ENCODE peak calls at places on chromosomes 7 and 10, in nine cellular contexts. One of them, this sample, is unnamed.

GRCh38 chr7:158804335-158804734 is 25.0 kb downstream of the ESYT2 start:
- DNase-seq in cardiac muscle cell: no peak
- DNase-seq in CD4-positive, alpha-beta T cell: no peak
- DNase-seq in transverse colon: no peak
- DNase-seq in body of pancreas: no peak
- DNase-seq in Peyer's patch: no peak
- DNase-seq in aorta: no peak
- DNase-seq in Panc1: no peak
- DNase-seq in hepatocyte: no peak
- DNase-seq in this sample: no peak

GRCh38 chr7:133331861-133332260 is 79.0 kb downstream of the EXOC4 start:
- DNase-seq in transverse colon: no peak
- DNase-seq in aorta: no peak
- DNase-seq in Panc1: no peak
- DNase-seq in body of pancreas: no peak
- DNase-seq in CD4-positive, alpha-beta T cell: no peak
- DNase-seq in Peyer's patch: no peak
- DNase-seq in hepatocyte: no peak
- DNase-seq in cardiac muscle cell: peak
- DNase-seq in this sample: no peak

GRCh38 chr7:11776083-11776482 is 55.9 kb downstream of the THSD7A start:
- DNase-seq in Panc1: no peak
- DNase-seq in hepatocyte: no peak
- DNase-seq in cardiac muscle cell: no peak
- DNase-seq in aorta: no peak
- DNase-seq in body of pancreas: no peak
- DNase-seq in CD4-positive, alpha-beta T cell: no peak
- DNase-seq in Peyer's patch: no peak
- DNase-seq in transverse colon: no peak
- DNase-seq in this sample: no peak

GRCh38 chr7:111867348-111867931 is 305.1 kb upstream of the IMMP2L start:
- DNase-seq in Peyer's patch: no peak
- DNase-seq in transverse colon: no peak
- DNase-seq in Panc1: no peak
- DNase-seq in body of pancreas: no peak
- DNase-seq in hepatocyte: no peak
- DNase-seq in aorta: no peak
- DNase-seq in cardiac muscle cell: peak
- DNase-seq in CD4-positive, alpha-beta T cell: no peak
- DNase-seq in this sample: peak

GRCh38 chr10:17029581-17030271 is 99.9 kb downstream of the CUBN start:
- DNase-seq in body of pancreas: peak
- DNase-seq in transverse colon: peak
- DNase-seq in Panc1: no peak
- DNase-seq in Peyer's patch: peak
- DNase-seq in hepatocyte: peak
- DNase-seq in CD4-positive, alpha-beta T cell: peak
- DNase-seq in cardiac muscle cell: peak
- DNase-seq in aorta: peak
- DNase-seq in this sample: no peak

GRCh38 chr10:97705006-97705670 is 8.4 kb upstream of the MARVELD1 start:
- DNase-seq in Peyer's patch: no peak
- DNase-seq in hepatocyte: no peak
- DNase-seq in transverse colon: no peak
- DNase-seq in aorta: no peak
- DNase-seq in CD4-positive, alpha-beta T cell: no peak
- DNase-seq in body of pancreas: no peak
- DNase-seq in Panc1: no peak
- DNase-seq in cardiac muscle cell: no peak
- DNase-seq in this sample: no peak

GRCh38 chr7:92808635-92809034 is 27.7 kb downstream of the CDK6 start:
- DNase-seq in CD4-positive, alpha-beta T cell: no peak
- DNase-seq in transverse colon: no peak
- DNase-seq in body of pancreas: no peak
- DNase-seq in cardiac muscle cell: no peak
- DNase-seq in Peyer's patch: no peak
- DNase-seq in Panc1: no peak
- DNase-seq in hepatocyte: no peak
- DNase-seq in aorta: no peak
- DNase-seq in this sample: no peak

GRCh38 chr10:114166053-114166452 is 8.0 kb downstream of the CCDC186 start:
- DNase-seq in Panc1: no peak
- DNase-seq in Peyer's patch: no peak
- DNase-seq in aorta: no peak
- DNase-seq in body of pancreas: peak
- DNase-seq in cardiac muscle cell: peak
- DNase-seq in transverse colon: no peak
- DNase-seq in CD4-positive, alpha-beta T cell: no peak
- DNase-seq in hepatocyte: no peak
- DNase-seq in this sample: no peak

GRCh38 chr10:299969-300368 is 164.7 kb downstream of the ZMYND11 start:
- DNase-seq in transverse colon: no peak
- DNase-seq in cardiac muscle cell: no peak
- DNase-seq in body of pancreas: no peak
- DNase-seq in hepatocyte: no peak
- DNase-seq in Panc1: no peak
- DNase-seq in aorta: no peak
- DNase-seq in Peyer's patch: no peak
- DNase-seq in CD4-positive, alpha-beta T cell: no peak
- DNase-seq in this sample: no peak

GRCh38 chr7:102834466-102834865 is 78.3 kb upstream of the LRRC17 start:
- DNase-seq in Peyer's patch: no peak
- DNase-seq in body of pancreas: no peak
- DNase-seq in hepatocyte: no peak
- DNase-seq in cardiac muscle cell: no peak
- DNase-seq in Panc1: no peak
- DNase-seq in aorta: no peak
- DNase-seq in transverse colon: no peak
- DNase-seq in CD4-positive, alpha-beta T cell: no peak
- DNase-seq in this sample: no peak

GRCh38 chr10:129627442-129627841 is 160.4 kb downstream of the MGMT start:
- DNase-seq in CD4-positive, alpha-beta T cell: no peak
- DNase-seq in aorta: no peak
- DNase-seq in hepatocyte: no peak
- DNase-seq in Peyer's patch: no peak
- DNase-seq in cardiac muscle cell: no peak
- DNase-seq in transverse colon: no peak
- DNase-seq in body of pancreas: no peak
- DNase-seq in Panc1: no peak
- DNase-seq in this sample: no peak

GRCh38 chr7:151736403-151736909 is 140.5 kb downstream of the PRKAG2 start:
- DNase-seq in aorta: peak
- DNase-seq in transverse colon: peak
- DNase-seq in hepatocyte: peak
- DNase-seq in Peyer's patch: peak
- DNase-seq in CD4-positive, alpha-beta T cell: no peak
- DNase-seq in Panc1: peak
- DNase-seq in cardiac muscle cell: peak
- DNase-seq in body of pancreas: peak
- DNase-seq in this sample: peak

GRCh38 chr7:128374041-128374440 is 12.6 kb upstream of the PRRT4 start:
- DNase-seq in Panc1: no peak
- DNase-seq in cardiac muscle cell: no peak
- DNase-seq in aorta: no peak
- DNase-seq in transverse colon: no peak
- DNase-seq in CD4-positive, alpha-beta T cell: no peak
- DNase-seq in hepatocyte: no peak
- DNase-seq in Peyer's patch: no peak
- DNase-seq in body of pancreas: no peak
- DNase-seq in this sample: no peak

GRCh38 chr7:44962483-44963251 is 16.1 kb downstream of the MYO1G start:
- DNase-seq in body of pancreas: no peak
- DNase-seq in Peyer's patch: no peak
- DNase-seq in hepatocyte: peak
- DNase-seq in Panc1: no peak
- DNase-seq in transverse colon: no peak
- DNase-seq in aorta: peak
- DNase-seq in cardiac muscle cell: peak
- DNase-seq in CD4-positive, alpha-beta T cell: no peak
- DNase-seq in this sample: no peak

GRCh38 chr7:103668538-103668937 is 222.5 kb upstream of the SLC26A5 start:
- DNase-seq in transverse colon: no peak
- DNase-seq in cardiac muscle cell: no peak
- DNase-seq in Peyer's patch: no peak
- DNase-seq in aorta: no peak
- DNase-seq in hepatocyte: no peak
- DNase-seq in CD4-positive, alpha-beta T cell: no peak
- DNase-seq in body of pancreas: no peak
- DNase-seq in Panc1: no peak
- DNase-seq in this sample: no peak

GRCh38 chr7:46680147-46680546 is 759.1 kb upstream of the IGFBP3 start:
- DNase-seq in aorta: no peak
- DNase-seq in Panc1: no peak
- DNase-seq in transverse colon: no peak
- DNase-seq in cardiac muscle cell: no peak
- DNase-seq in body of pancreas: no peak
- DNase-seq in CD4-positive, alpha-beta T cell: no peak
- DNase-seq in hepatocyte: no peak
- DNase-seq in Peyer's patch: no peak
- DNase-seq in this sample: no peak
- H3K27ac ChIP-seq in aorta: no peak
- H3K27ac ChIP-seq in Panc1: no peak
- H3K27ac ChIP-seq in transverse colon: no peak
- H3K27ac ChIP-seq in cardiac muscle cell: no peak
- H3K27ac ChIP-seq in body of pancreas: no peak
- H3K27ac ChIP-seq in CD4-positive, alpha-beta T cell: no peak
- H3K27ac ChIP-seq in hepatocyte: no peak
- H3K27ac ChIP-seq in Peyer's patch: no peak
- H3K27ac ChIP-seq in this sample: no peak

DNA sequence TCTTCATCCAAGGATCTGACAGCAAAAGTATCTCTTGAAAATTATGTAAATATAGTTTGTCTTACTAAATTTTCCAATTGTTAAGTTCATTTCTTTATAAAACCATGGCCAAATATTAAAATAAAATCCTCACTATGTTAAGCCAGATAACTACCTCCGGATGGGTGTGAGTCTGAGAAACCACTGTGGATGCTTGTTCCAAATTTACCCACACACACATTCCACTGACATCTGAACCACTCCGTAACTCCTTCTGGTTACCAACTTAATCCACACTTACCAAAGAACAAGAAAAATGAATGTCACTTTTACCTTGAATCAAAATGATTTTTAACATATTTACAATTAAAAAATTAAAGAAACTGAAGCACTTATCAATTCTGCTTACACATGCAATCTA is 19.7 kb downstream of the CYTH3 start:
- DNase-seq in body of pancreas: no peak
- DNase-seq in transverse colon: no peak
- DNase-seq in hepatocyte: no peak
- DNase-seq in cardiac muscle cell: peak
- DNase-seq in Peyer's patch: no peak
- DNase-seq in CD4-positive, alpha-beta T cell: no peak
- DNase-seq in Panc1: no peak
- DNase-seq in aorta: no peak
- DNase-seq in this sample: no peak
- H3K27ac ChIP-seq in body of pancreas: no peak
- H3K27ac ChIP-seq in transverse colon: peak
- H3K27ac ChIP-seq in hepatocyte: no peak
- H3K27ac ChIP-seq in cardiac muscle cell: no peak
- H3K27ac ChIP-seq in Peyer's patch: no peak
- H3K27ac ChIP-seq in CD4-positive, alpha-beta T cell: no peak
- H3K27ac ChIP-seq in Panc1: no peak
- H3K27ac ChIP-seq in aorta: no peak
- H3K27ac ChIP-seq in this sample: no peak

GRCh38 chr7:10474048-10474447 is 499.6 kb upstream of the PHF14 start:
- DNase-seq in aorta: no peak
- DNase-seq in Panc1: no peak
- DNase-seq in transverse colon: no peak
- DNase-seq in hepatocyte: no peak
- DNase-seq in CD4-positive, alpha-beta T cell: no peak
- DNase-seq in cardiac muscle cell: no peak
- DNase-seq in body of pancreas: no peak
- DNase-seq in Peyer's patch: no peak
- DNase-seq in this sample: no peak
- H3K27ac ChIP-seq in aorta: no peak
- H3K27ac ChIP-seq in Panc1: no peak
- H3K27ac ChIP-seq in transverse colon: no peak
- H3K27ac ChIP-seq in hepatocyte: no peak
- H3K27ac ChIP-seq in CD4-positive, alpha-beta T cell: no peak
- H3K27ac ChIP-seq in cardiac muscle cell: no peak
- H3K27ac ChIP-seq in body of pancreas: no peak
- H3K27ac ChIP-seq in Peyer's patch: no peak
- H3K27ac ChIP-seq in this sample: no peak

DNA sequence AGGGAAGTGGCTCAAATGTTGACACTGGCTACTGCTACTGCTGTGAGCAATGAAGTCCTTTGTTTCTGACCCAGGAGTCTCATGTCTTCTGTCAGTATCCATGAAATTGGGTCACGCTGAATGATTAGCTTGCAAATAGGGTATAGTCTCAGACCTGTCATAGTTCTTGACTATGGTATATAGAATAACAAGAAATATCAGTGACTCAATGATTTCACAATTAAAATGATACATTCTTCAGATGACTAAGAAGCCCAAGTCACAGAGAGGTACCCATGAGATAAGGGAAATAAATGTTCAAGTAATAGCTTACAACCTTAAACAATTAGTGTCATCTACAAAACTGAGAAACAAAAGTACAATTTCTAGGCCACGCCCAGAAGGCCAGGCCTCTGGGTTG is 89.3 kb downstream of the LYZL2 start:
- DNase-seq in Peyer's patch: no peak
- DNase-seq in body of pancreas: no peak
- DNase-seq in CD4-positive, alpha-beta T cell: no peak
- DNase-seq in hepatocyte: no peak
- DNase-seq in aorta: no peak
- DNase-seq in Panc1: no peak
- DNase-seq in cardiac muscle cell: no peak
- DNase-seq in transverse colon: no peak
- DNase-seq in this sample: no peak
- H3K27ac ChIP-seq in Peyer's patch: no peak
- H3K27ac ChIP-seq in body of pancreas: no peak
- H3K27ac ChIP-seq in CD4-positive, alpha-beta T cell: no peak
- H3K27ac ChIP-seq in hepatocyte: no peak
- H3K27ac ChIP-seq in aorta: no peak
- H3K27ac ChIP-seq in Panc1: no peak
- H3K27ac ChIP-seq in cardiac muscle cell: no peak
- H3K27ac ChIP-seq in transverse colon: no peak
- H3K27ac ChIP-seq in this sample: no peak

DNA sequence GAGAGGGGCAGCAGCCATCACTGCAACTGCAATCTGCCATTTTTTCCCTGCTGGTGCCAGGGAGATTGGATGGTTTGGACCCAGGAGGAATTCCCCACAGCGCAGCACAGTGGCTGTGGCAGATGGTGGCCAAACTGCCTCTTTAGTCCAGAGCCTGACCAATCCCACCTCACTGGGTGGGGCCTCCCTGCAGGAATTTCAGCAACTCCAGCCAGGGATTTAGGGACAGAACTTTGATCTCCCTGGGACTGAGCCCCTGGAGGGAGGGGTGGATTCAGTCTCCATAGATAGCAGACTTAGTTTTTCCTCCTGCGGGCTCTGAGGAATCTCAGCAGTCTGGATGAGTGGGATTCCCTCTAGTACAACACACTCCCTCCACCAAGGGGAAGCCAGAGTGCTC is 179.7 kb upstream of the WDR11 start:
- DNase-seq in transverse colon: no peak
- DNase-seq in body of pancreas: no peak
- DNase-seq in Panc1: no peak
- DNase-seq in CD4-positive, alpha-beta T cell: no peak
- DNase-seq in cardiac muscle cell: no peak
- DNase-seq in hepatocyte: no peak
- DNase-seq in Peyer's patch: no peak
- DNase-seq in aorta: no peak
- DNase-seq in this sample: no peak
- H3K27ac ChIP-seq in transverse colon: no peak
- H3K27ac ChIP-seq in body of pancreas: no peak
- H3K27ac ChIP-seq in Panc1: no peak
- H3K27ac ChIP-seq in CD4-positive, alpha-beta T cell: no peak
- H3K27ac ChIP-seq in cardiac muscle cell: no peak
- H3K27ac ChIP-seq in hepatocyte: no peak
- H3K27ac ChIP-seq in Peyer's patch: no peak
- H3K27ac ChIP-seq in aorta: no peak
- H3K27ac ChIP-seq in this sample: no peak

This sample was measured in WERI-Rb-1.